ENCODE peak calls at places on chromosomes 6 and 20, in four cellular contexts. One of them, this sample, is unnamed.

GRCh38 chr20:324177-325042 is 942 bp upstream of the SOX12 start:
- DNase-seq in epithelial cell of esophagus: peak
- DNase-seq in astrocyte of the spinal cord: peak
- DNase-seq in right atrium auricular region: peak
- DNase-seq in this sample: peak

GRCh38 chr6:42616716-42617115 is 52.9 kb downstream of the UBR2 start:
- DNase-seq in astrocyte of the spinal cord: no peak
- DNase-seq in right atrium auricular region: no peak
- DNase-seq in epithelial cell of esophagus: peak
- DNase-seq in this sample: peak

GRCh38 chr6:113530769-113531168 is 326.4 kb upstream of the MARCKS start:
- DNase-seq in astrocyte of the spinal cord: peak
- DNase-seq in epithelial cell of esophagus: peak
- DNase-seq in right atrium auricular region: no peak
- DNase-seq in this sample: peak

GRCh38 chr6:144897441-144897921 is 612.3 kb downstream of the UTRN start:
- DNase-seq in right atrium auricular region: no peak
- DNase-seq in astrocyte of the spinal cord: peak
- DNase-seq in epithelial cell of esophagus: peak
- DNase-seq in this sample: peak

GRCh38 chr20:32135983-32136515 is 26.5 kb downstream of the TM9SF4 start:
- DNase-seq in epithelial cell of esophagus: no peak
- DNase-seq in right atrium auricular region: no peak
- DNase-seq in astrocyte of the spinal cord: no peak
- DNase-seq in this sample: no peak

GRCh38 chr6:106631356-106631755 is 2.0 kb downstream of the QRSL1 start:
- DNase-seq in epithelial cell of esophagus: no peak
- DNase-seq in right atrium auricular region: no peak
- DNase-seq in astrocyte of the spinal cord: no peak
- DNase-seq in this sample: peak

GRCh38 chr6:15515226-15515625 is 147.6 kb downstream of the DTNBP1 start:
- DNase-seq in right atrium auricular region: no peak
- DNase-seq in epithelial cell of esophagus: no peak
- DNase-seq in astrocyte of the spinal cord: no peak
- DNase-seq in this sample: no peak

GRCh38 chr6:27795697-27796494 is 116.3 kb downstream of the OR2B2 start:
- DNase-seq in right atrium auricular region: no peak
- DNase-seq in epithelial cell of esophagus: peak
- DNase-seq in astrocyte of the spinal cord: peak
- DNase-seq in this sample: peak

GRCh38 chr20:49245921-49246740 is 26.9 kb downstream of the DDX27 start:
- DNase-seq in right atrium auricular region: no peak
- DNase-seq in astrocyte of the spinal cord: peak
- DNase-seq in epithelial cell of esophagus: peak
- DNase-seq in this sample: peak

GRCh38 chr6:154386848-154387717 is 30.5 kb upstream of the IPCEF1 start:
- DNase-seq in right atrium auricular region: no peak
- DNase-seq in astrocyte of the spinal cord: peak
- DNase-seq in epithelial cell of esophagus: peak
- DNase-seq in this sample: peak

GRCh38 chr20:6855074-6855473 is 87.6 kb downstream of the BMP2 start:
- DNase-seq in right atrium auricular region: no peak
- DNase-seq in epithelial cell of esophagus: no peak
- DNase-seq in astrocyte of the spinal cord: no peak
- DNase-seq in this sample: no peak

GRCh38 chr20:53768329-53768728 is 174.7 kb upstream of the ZNF217 start:
- DNase-seq in epithelial cell of esophagus: no peak
- DNase-seq in right atrium auricular region: no peak
- DNase-seq in astrocyte of the spinal cord: no peak
- DNase-seq in this sample: no peak

GRCh38 chr20:44979090-44979621 is 12.8 kb downstream of the STK4 start:
- DNase-seq in right atrium auricular region: no peak
- DNase-seq in epithelial cell of esophagus: peak
- DNase-seq in astrocyte of the spinal cord: peak
- DNase-seq in this sample: peak

GRCh38 chr6:135250234-135250633 is 69.1 kb downstream of the MYB start:
- DNase-seq in epithelial cell of esophagus: no peak
- DNase-seq in right atrium auricular region: no peak
- DNase-seq in astrocyte of the spinal cord: no peak
- DNase-seq in this sample: no peak

GRCh38 chr6:137193256-137194070 is 20.0 kb upstream of the IL22RA2 start:
- DNase-seq in astrocyte of the spinal cord: no peak
- DNase-seq in epithelial cell of esophagus: no peak
- DNase-seq in right atrium auricular region: no peak
- DNase-seq in this sample: no peak

GRCh38 chr6:56096454-56096853 is 150.9 kb downstream of the COL21A1 start:
- DNase-seq in epithelial cell of esophagus: no peak
- DNase-seq in right atrium auricular region: no peak
- DNase-seq in astrocyte of the spinal cord: no peak
- DNase-seq in this sample: no peak

GRCh38 chr20:50762435-50763201 is 31.2 kb downstream of the PARD6B start:
- DNase-seq in right atrium auricular region: peak
- DNase-seq in astrocyte of the spinal cord: peak
- DNase-seq in epithelial cell of esophagus: peak
- DNase-seq in this sample: peak

GRCh38 chr6:133590814-133591213 is 298.1 kb upstream of the TCF21 start:
- DNase-seq in right atrium auricular region: no peak
- DNase-seq in astrocyte of the spinal cord: no peak
- DNase-seq in epithelial cell of esophagus: peak
- DNase-seq in this sample: peak

GRCh38 chr20:10555865-10556308 is 117.9 kb downstream of the JAG1 start:
- DNase-seq in right atrium auricular region: no peak
- DNase-seq in astrocyte of the spinal cord: peak
- DNase-seq in epithelial cell of esophagus: peak
- DNase-seq in this sample: peak

GRCh38 chr6:158818580-158819212 is 472 bp downstream of the EZR start:
- DNase-seq in right atrium auricular region: peak
- DNase-seq in epithelial cell of esophagus: peak
- DNase-seq in astrocyte of the spinal cord: peak
- DNase-seq in this sample: peak

GRCh38 chr6:18339599-18339998 is 47.6 kb upstream of the RNF144B start:
- DNase-seq in right atrium auricular region: no peak
- DNase-seq in astrocyte of the spinal cord: no peak
- DNase-seq in epithelial cell of esophagus: no peak
- DNase-seq in this sample: no peak

GRCh38 chr6:74735304-74735703 is 470.5 kb downstream of the COL12A1 start:
- DNase-seq in epithelial cell of esophagus: peak
- DNase-seq in astrocyte of the spinal cord: peak
- DNase-seq in right atrium auricular region: peak
- DNase-seq in this sample: peak

GRCh38 chr6:64404370-64404769 is 768.8 kb downstream of the PHF3 start:
- DNase-seq in astrocyte of the spinal cord: no peak
- DNase-seq in epithelial cell of esophagus: no peak
- DNase-seq in right atrium auricular region: no peak
- DNase-seq in this sample: no peak

GRCh38 chr6:14633453-14633852 is 515.9 kb downstream of the CD83 start:
- DNase-seq in astrocyte of the spinal cord: no peak
- DNase-seq in epithelial cell of esophagus: no peak
- DNase-seq in right atrium auricular region: no peak
- DNase-seq in this sample: no peak

GRCh38 chr6:146258206-146258605 is 229.3 kb downstream of the GRM1 start:
- DNase-seq in right atrium auricular region: no peak
- DNase-seq in astrocyte of the spinal cord: peak
- DNase-seq in epithelial cell of esophagus: no peak
- DNase-seq in this sample: peak

GRCh38 chr6:6176132-6176531 is 144.3 kb downstream of the F13A1 start:
- DNase-seq in right atrium auricular region: no peak
- DNase-seq in epithelial cell of esophagus: no peak
- DNase-seq in astrocyte of the spinal cord: no peak
- DNase-seq in this sample: no peak

GRCh38 chr6:136063095-136063494 is 187.0 kb downstream of the MTFR2 start:
- DNase-seq in astrocyte of the spinal cord: peak
- DNase-seq in epithelial cell of esophagus: no peak
- DNase-seq in right atrium auricular region: no peak
- DNase-seq in this sample: peak

GRCh38 chr20:2350606-2351005 is 30.1 kb upstream of the TGM6 start:
- DNase-seq in astrocyte of the spinal cord: no peak
- DNase-seq in right atrium auricular region: no peak
- DNase-seq in epithelial cell of esophagus: no peak
- DNase-seq in this sample: no peak

GRCh38 chr6:123830110-123830509 is 26.4 kb downstream of the NKAIN2 start:
- DNase-seq in epithelial cell of esophagus: no peak
- DNase-seq in right atrium auricular region: no peak
- DNase-seq in astrocyte of the spinal cord: no peak
- DNase-seq in this sample: no peak

GRCh38 chr6:121666809-121667208 is 231.4 kb downstream of the GJA1 start:
- DNase-seq in epithelial cell of esophagus: peak
- DNase-seq in astrocyte of the spinal cord: peak
- DNase-seq in right atrium auricular region: no peak
- DNase-seq in this sample: peak

GRCh38 chr6:160102956-160103824 is 18.4 kb upstream of the SLC22A1 start:
- DNase-seq in epithelial cell of esophagus: peak
- DNase-seq in astrocyte of the spinal cord: no peak
- DNase-seq in right atrium auricular region: no peak
- DNase-seq in this sample: peak

GRCh38 chr6:100370265-100370664 is 94.5 kb downstream of the SIM1 start:
- DNase-seq in right atrium auricular region: no peak
- DNase-seq in astrocyte of the spinal cord: no peak
- DNase-seq in epithelial cell of esophagus: no peak
- DNase-seq in this sample: no peak
- TF ChIP-seq CTCF in right atrium auricular region: no peak
- TF ChIP-seq CTCF in astrocyte of the spinal cord: peak
- TF ChIP-seq CTCF in epithelial cell of esophagus: no peak
- TF ChIP-seq CTCF in this sample: peak

GRCh38 chr6:165664553-165665383 is 1.7 kb upstream of the PDE10A start:
- DNase-seq in epithelial cell of esophagus: no peak
- DNase-seq in right atrium auricular region: no peak
- DNase-seq in astrocyte of the spinal cord: no peak
- DNase-seq in this sample: no peak

GRCh38 chr6:165663736-165664552 is 903 bp upstream of the PDE10A start:
- DNase-seq in right atrium auricular region: no peak
- DNase-seq in epithelial cell of esophagus: peak
- DNase-seq in astrocyte of the spinal cord: no peak
- DNase-seq in this sample: peak

GRCh38 chr6:165662671-165663282 is at the start of gene PDE10A:
- DNase-seq in right atrium auricular region: no peak
- DNase-seq in epithelial cell of esophagus: peak
- DNase-seq in astrocyte of the spinal cord: peak
- DNase-seq in this sample: peak

GRCh38 chr6:165662041-165662491 is 975 bp downstream of the PDE10A start:
- DNase-seq in right atrium auricular region: no peak
- DNase-seq in epithelial cell of esophagus: peak
- DNase-seq in astrocyte of the spinal cord: peak
- DNase-seq in this sample: peak

GRCh38 chr6:165663283-165663735 is 268 bp upstream of the PDE10A start:
- DNase-seq in right atrium auricular region: no peak
- DNase-seq in epithelial cell of esophagus: peak
- DNase-seq in astrocyte of the spinal cord: peak
- DNase-seq in this sample: peak
- H3K4me3 ChIP-seq in right atrium auricular region: peak
- H3K4me3 ChIP-seq in epithelial cell of esophagus: no peak
- H3K4me3 ChIP-seq in astrocyte of the spinal cord: peak
- H3K4me3 ChIP-seq in this sample: peak

DNA sequence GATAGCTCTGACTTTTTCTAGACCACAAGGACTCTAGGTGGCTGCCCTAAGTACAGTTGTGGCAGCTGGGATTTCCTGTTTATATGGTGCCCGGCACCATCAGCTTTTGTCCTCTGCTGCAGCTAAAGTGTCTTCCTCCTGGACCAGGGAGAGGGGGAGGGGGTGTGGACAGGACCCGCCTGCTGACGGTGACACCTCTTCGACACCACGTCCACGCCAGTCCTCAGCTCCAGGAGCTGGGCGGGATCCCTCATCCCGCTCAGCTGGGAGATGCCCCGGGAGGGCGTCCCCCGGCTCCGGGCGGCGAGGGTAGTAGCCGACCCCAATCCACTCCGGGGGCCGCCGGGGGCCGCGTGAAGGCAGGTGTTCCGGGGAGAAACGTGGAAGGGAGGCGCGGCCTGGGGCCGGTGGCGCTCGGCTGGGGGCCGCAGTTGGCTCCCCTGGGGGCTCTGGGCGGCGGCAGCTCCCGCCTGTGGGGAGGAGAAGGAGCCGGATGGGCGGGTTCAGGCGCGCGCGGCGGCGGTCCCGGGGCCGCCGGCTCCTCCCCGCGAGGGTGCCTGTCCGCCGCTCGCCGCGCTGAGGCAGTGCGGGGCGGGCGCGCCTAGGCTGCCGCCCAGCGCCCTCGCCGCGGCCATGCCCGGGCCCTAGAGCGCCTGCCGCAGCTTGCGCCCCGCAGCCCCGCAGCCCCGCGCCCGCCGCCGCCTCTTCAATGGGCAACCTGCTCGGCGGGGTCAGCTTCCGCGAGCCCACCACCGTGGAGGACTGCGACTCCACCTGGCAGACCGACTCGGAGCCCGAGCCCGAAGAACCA is at the start of gene OGFRL1:
- DNase-seq in right atrium auricular region: peak
- DNase-seq in epithelial cell of esophagus: peak
- DNase-seq in astrocyte of the spinal cord: peak
- DNase-seq in this sample: peak
- TF ChIP-seq CTCF in right atrium auricular region: no peak
- TF ChIP-seq CTCF in epithelial cell of esophagus: no peak
- TF ChIP-seq CTCF in astrocyte of the spinal cord: no peak
- TF ChIP-seq CTCF in this sample: no peak

DNA sequence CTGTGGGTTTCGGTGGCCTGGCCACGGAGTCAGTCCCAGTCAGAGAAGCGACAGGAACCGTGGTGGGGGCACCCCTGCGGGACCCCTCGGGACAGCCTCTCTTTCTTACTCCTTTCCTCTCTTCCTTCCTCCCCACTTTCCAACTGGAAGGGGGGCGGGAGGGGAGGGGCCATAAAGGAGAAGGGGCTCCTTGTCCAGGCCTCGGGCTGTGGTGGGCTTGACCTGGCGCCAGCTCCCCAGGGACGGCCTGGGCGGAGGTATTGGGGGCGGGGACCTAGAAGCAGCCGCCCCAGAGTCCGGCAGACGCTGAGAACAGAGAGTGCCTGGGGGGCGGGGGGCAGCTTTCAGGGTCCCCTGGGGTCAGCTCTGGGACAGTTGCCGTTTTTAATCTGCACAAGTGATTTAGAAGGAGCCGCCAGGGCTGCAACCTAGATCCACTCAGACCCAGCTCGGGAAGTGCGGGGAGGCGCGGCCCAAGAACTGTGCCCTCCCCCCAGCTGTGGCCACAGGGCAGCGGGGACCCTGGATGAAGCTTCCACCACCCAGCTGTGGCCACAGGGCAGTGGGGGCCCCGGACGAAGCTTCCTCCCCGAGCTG is 6.4 kb upstream of the ABHD16B start:
- DNase-seq in right atrium auricular region: no peak
- DNase-seq in epithelial cell of esophagus: no peak
- DNase-seq in astrocyte of the spinal cord: no peak
- DNase-seq in this sample: no peak
- H3K4me3 ChIP-seq in right atrium auricular region: no peak
- H3K4me3 ChIP-seq in epithelial cell of esophagus: no peak
- H3K4me3 ChIP-seq in astrocyte of the spinal cord: no peak
- H3K4me3 ChIP-seq in this sample: peak

This sample was measured in AG10803.